ENCODE peak calls at places on chromosomes 5 and 9, in four cellular contexts. F is HCT116; I is cardiac muscle cell; X is CD4-positive, alpha-beta memory T cell. Q is an unnamed sample.
A peak's percentile ranks its signal among the peaks of the same experiment; 100 is the strongest.

GRCh38 chr5:150946351-150946905 is 41.6 kb upstream of the ZNF300 start:
- DNase-seq in F (no peak), I (no peak), X (no peak), Q (peak; percentile 89)

GRCh38 chr5:5042786-5043185 is 97.3 kb upstream of the ADAMTS16 start:
- DNase-seq in F (no peak), I (no peak), X (no peak), Q (no peak)

GRCh38 chr5:178419196-178419595 is 171.0 kb downstream of the COL23A1 start:
- DNase-seq in F (no peak), I (no peak), X (no peak), Q (no peak)

GRCh38 chr9:2180171-2180570 is 165.0 kb downstream of the SMARCA2 start:
- DNase-seq in F (no peak), I (no peak), X (no peak), Q (no peak)

GRCh38 chr5:149418910-149419531 is 39.9 kb upstream of the IL17B start:
- DNase-seq in F (no peak), I (no peak), X (no peak), Q (peak; percentile 9)

GRCh38 chr5:147234098-147234824 is 565 bp upstream of the STK32A start:
- DNase-seq in F (no peak), I (no peak), X (no peak), Q (peak; percentile 37)

GRCh38 chr9:109101810-109102209 is 17.9 kb downstream of the TMEM245 start:
- DNase-seq in F (peak; percentile 27), I (no peak), X (peak; percentile 34), Q (no peak)

GRCh38 chr9:84937086-84937670 is 267.6 kb downstream of the NTRK2 start:
- DNase-seq in F (no peak), I (no peak), X (no peak), Q (no peak)

GRCh38 chr5:172729588-172729987 is 41.4 kb downstream of the DUSP1 start:
- DNase-seq in F (no peak), I (no peak), X (no peak), Q (no peak)

GRCh38 chr5:1670342-1670741 is 129.3 kb downstream of the MRPL36 start:
- DNase-seq in F (no peak), I (no peak), X (no peak), Q (no peak)

GRCh38 chr5:73709536-73710129 is 83.6 kb downstream of the ARHGEF28 start:
- DNase-seq in F (no peak), I (no peak), X (no peak), Q (no peak)

GRCh38 chr9:33318225-33318624 is 27.9 kb downstream of the NFX1 start:
- DNase-seq in F (no peak), I (no peak), X (no peak), Q (no peak)

GRCh38 chr9:134680393-134681060 is 38.9 kb downstream of the COL5A1 start:
- DNase-seq in F (no peak), I (no peak), X (no peak), Q (peak; percentile 26)

GRCh38 chr5:93274291-93274690 is 306.7 kb downstream of the NR2F1-AS1 start:
- DNase-seq in F (no peak), I (peak; percentile 35), X (no peak), Q (no peak)

GRCh38 chr5:37640088-37640487 is 199.8 kb downstream of the GDNF start:
- DNase-seq in F (no peak), I (no peak), X (no peak), Q (no peak)

GRCh38 chr9:97992219-97992618 is 9.1 kb downstream of the ANP32B start:
- DNase-seq in F (no peak), I (no peak), X (no peak), Q (no peak)

GRCh38 chr5:140113180-140113698 is 670 bp upstream of the PURA start:
- DNase-seq in F (no peak), I (no peak), X (peak; percentile 6), Q (peak; percentile 21)

GRCh38 chr9:133603165-133603927 is 5.8 kb downstream of the FAM163B start:
- DNase-seq in F (no peak), I (no peak), X (no peak), Q (no peak)

GRCh38 chr9:26789959-26790358 is 102.6 kb downstream of the CAAP1 start:
- DNase-seq in F (no peak), I (no peak), X (no peak), Q (no peak)

GRCh38 chr9:68964102-68964541 is 49.8 kb downstream of the PRKACG start:
- DNase-seq in F (no peak), I (no peak), X (no peak), Q (no peak)

GRCh38 chr9:22031664-22032411 is 22.7 kb upstream of the CDKN2B start:
- DNase-seq in F (no peak), I (no peak), X (no peak), Q (no peak)

GRCh38 chr9:135394131-135394530 is 85.5 kb upstream of the PPP1R26 start:
- DNase-seq in F (no peak), I (no peak), X (no peak), Q (no peak)

GRCh38 chr9:93897075-93897970 is 57.8 kb downstream of the BARX1 start:
- DNase-seq in F (no peak), I (no peak), X (no peak), Q (no peak)

GRCh38 chr5:157283434-157283833 is 17.5 kb downstream of the CYFIP2 start:
- DNase-seq in F (no peak), I (peak; percentile 35), X (no peak), Q (no peak)

GRCh38 chr5:124659798-124660197 is 86.6 kb downstream of the ZNF608 start:
- DNase-seq in F (no peak), I (no peak), X (no peak), Q (no peak)
- H3K27ac ChIP-seq in F (peak overlapping the region; percentile 78), I (peak overlapping the region; percentile 95), X (no peak overlapping the region), Q (no peak overlapping the region)

GRCh38 chr9:136537896-136538598 is 7.8 kb downstream of the NOTCH1 start:
- DNase-seq in F (no peak), I (no peak), X (no peak), Q (no peak)

GRCh38 chr9:136541179-136541578 is 4.7 kb downstream of the NOTCH1 start:
- DNase-seq in F (no peak), I (no peak), X (no peak), Q (no peak)

GRCh38 chr9:136538599-136539426 is 7.0 kb downstream of the NOTCH1 start:
- DNase-seq in F (no peak), I (no peak), X (peak; percentile 58), Q (no peak)

GRCh38 chr9:136541709-136542108 is 4.1 kb downstream of the NOTCH1 start:
- DNase-seq in F (no peak), I (no peak), X (no peak), Q (no peak)

GRCh38 chr9:136539427-136540412 is 6.1 kb downstream of the NOTCH1 start:
- DNase-seq in F (peak; percentile 89), I (no peak), X (peak; percentile 76), Q (peak; percentile 74)
- H3K4me1 ChIP-seq in F (peaks cover 32% of the 10 kb centered on the region), I (no peaks in the 10 kb centered on the region), X (peaks cover 88% of the 10 kb centered on the region), Q (peaks cover 3% of the 10 kb centered on the region)

DNA sequence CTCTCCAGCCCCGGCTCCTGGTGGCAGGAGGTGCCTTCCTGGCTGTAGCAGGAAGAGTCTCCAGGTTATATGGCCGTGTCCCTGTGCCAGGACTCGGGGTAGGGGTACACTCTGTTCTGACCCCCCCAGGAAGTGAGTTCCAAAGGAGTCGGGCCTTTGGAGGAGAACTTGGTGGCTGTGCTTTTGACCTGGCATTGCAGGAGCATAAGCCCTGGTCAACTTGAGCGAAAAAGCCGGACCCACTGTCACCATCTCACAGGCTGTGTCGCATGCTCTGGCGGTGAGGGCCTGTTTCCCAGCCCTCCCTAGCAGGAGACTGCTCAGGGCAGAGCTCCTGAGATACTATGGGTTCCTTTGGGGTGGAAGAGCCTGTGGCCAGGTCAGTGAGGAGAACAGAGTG is 36.0 kb downstream of the GADD45G start:
- DNase-seq in F (no peak), I (no peak), X (no peak), Q (no peak)
- H3K27ac ChIP-seq in F (no peak overlapping the region), I (no peak overlapping the region), X (no peak overlapping the region), Q (no peak overlapping the region)

DNA sequence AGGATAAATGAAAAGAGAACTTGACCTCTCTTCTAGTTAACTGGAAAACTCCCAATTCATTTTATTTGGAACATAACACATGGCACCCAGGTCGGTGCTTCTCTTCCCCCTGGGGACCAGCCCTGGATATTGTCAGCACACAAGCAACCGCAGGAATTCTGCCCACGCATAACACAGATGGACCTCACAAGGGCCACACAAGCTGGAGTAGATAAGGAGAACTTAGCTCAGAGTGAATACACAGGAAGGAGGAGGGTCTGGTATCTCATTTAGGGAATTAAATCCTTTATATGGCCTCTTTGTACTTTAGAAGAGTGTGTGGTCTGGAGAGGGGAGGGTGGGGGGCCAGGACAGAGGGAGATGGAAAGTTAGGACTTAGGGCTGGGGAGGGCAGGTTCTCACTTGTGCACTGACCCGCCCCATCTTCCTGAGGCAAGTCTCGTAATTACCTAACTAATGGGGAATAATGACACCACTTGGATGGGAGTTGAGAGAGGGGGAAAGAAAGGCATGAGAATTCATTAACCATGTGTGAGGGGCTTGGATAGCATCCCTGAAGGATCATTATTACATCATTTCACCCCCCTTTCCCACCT is 341.2 kb upstream of the WWC1 start:
- DNase-seq in F (no peak), I (no peak), X (no peak), Q (no peak)
- H3K4me1 ChIP-seq in F (no peaks in the 10 kb centered on the region), I (peaks cover 22% of the 10 kb centered on the region), X (no peaks in the 10 kb centered on the region), Q (peaks cover 18% of the 10 kb centered on the region)

DNA sequence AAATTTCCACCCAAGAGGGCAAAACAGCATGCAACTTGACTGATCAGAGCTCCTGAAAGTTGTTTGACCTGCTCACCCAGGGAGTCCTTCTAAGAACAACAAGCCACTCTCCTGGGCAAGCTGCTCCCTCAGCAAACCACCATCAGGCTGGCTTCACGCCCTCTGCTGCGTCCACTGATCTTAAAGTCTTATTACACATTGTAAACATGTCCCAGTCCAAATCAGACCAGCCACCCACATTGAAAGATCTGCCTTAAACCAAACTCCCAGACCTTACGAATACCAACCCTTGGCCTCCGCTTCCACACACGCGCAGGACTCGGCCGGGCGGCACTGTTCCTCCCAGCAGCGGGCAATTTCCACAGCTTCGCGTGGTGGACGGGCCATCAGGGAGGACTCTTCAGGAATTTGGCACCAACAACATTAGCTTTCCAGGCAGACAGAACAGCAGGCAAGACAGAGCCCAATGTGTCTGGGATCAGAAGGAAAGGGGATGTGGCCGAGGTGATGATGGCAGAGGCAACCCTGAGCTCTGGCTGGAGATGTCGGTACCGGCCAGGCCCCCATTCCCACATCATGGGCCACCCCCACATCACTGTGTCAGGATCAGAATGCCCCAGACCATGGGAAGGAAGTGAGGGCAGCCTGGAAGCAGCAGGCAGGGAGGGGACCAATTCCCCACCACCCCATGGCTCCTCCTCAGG is 56.8 kb downstream of the SEMA4D start:
- DNase-seq in F (no peak), I (no peak), X (no peak), Q (no peak)
- H3K27ac ChIP-seq in F (no peak overlapping the region), I (no peak overlapping the region), X (peak overlapping the region; percentile 50), Q (no peak overlapping the region)

Q was measured in ovary.